ENCODE peak calls at places on chromosomes 4 and X, in four cellular contexts. R is hypothalamus, W is T-helper 2 cell, X is AG08396. G is an unnamed sample.
A peak's percentile ranks its signal among the peaks of the same experiment; 100 is the strongest.

GRCh38 chrX:40099046-40099968 is 1.5 kb upstream of the BCOR start:
- DNase-seq in R (no peak), W (peak; percentile 82), X (peak; percentile 29), G (peak; percentile 71)

GRCh38 chrX:114619874-114620273 is 36.0 kb downstream of the HTR2C start:
- DNase-seq in R (no peak), W (no peak), X (peak; percentile 7), G (no peak)

GRCh38 chrX:107684956-107685385 is 56.7 kb downstream of the PRPS1 start:
- DNase-seq in R (no peak), W (peak; percentile 51), X (no peak), G (peak; percentile 1)

GRCh38 chr4:141921293-141921692 is 284.9 kb downstream of the IL15 start:
- DNase-seq in R (no peak), W (no peak), X (no peak), G (no peak)

GRCh38 chr4:81565137-81565870 is 93.6 kb upstream of the RASGEF1B start:
- DNase-seq in R (peak; percentile 79), W (no peak), X (peak; percentile 21), G (no peak)

GRCh38 chr4:5166377-5166776 is 115.1 kb downstream of the STK32B start:
- DNase-seq in R (no peak), W (no peak), X (no peak), G (no peak)

GRCh38 chr4:95091272-95091671 is 333.5 kb downstream of the BMPR1B start:
- DNase-seq in R (no peak), W (no peak), X (no peak), G (no peak)

GRCh38 chr4:61572160-61572559 is 372.0 kb downstream of the ADGRL3 start:
- DNase-seq in R (no peak), W (peak; percentile 4), X (no peak), G (no peak)

GRCh38 chr4:6200011-6200921 is at the start of gene JAKMIP1:
- DNase-seq in R (peak; percentile 82), W (peak; percentile 88), X (peak; percentile 92), G (peak; percentile 50)

GRCh38 chrX:72539822-72540221 is 32.8 kb downstream of the HDAC8 start:
- DNase-seq in R (no peak), W (no peak), X (no peak), G (peak; percentile 23)

GRCh38 chrX:128781506-128781905 is 729.3 kb upstream of the ACTRT1 start:
- DNase-seq in R (no peak), W (peak; percentile 38), X (no peak), G (no peak)

GRCh38 chr4:104930298-104930697 is 216.4 kb upstream of the TET2 start:
- DNase-seq in R (no peak), W (no peak), X (no peak), G (no peak)

GRCh38 chr4:8009710-8010534 is 70.3 kb upstream of the AFAP1 start:
- DNase-seq in R (no peak), W (no peak), X (no peak), G (no peak)

GRCh38 chr4:146098978-146099377 is 76.5 kb upstream of the LSM6 start:
- DNase-seq in R (no peak), W (no peak), X (no peak), G (no peak)

GRCh38 chrX:23554304-23554703 is 113.0 kb upstream of the PRDX4 start:
- DNase-seq in R (no peak), W (peak; percentile 9), X (peak; percentile 6), G (peak; percentile 5)

GRCh38 chr4:61520176-61520575 is 320.1 kb downstream of the ADGRL3 start:
- DNase-seq in R (no peak), W (no peak), X (no peak), G (no peak)

GRCh38 chr4:47933798-47934197 is 19.4 kb upstream of the NFXL1 start:
- DNase-seq in R (no peak), W (peak; percentile 56), X (peak; percentile 29), G (peak; percentile 47)

GRCh38 chr4:723706-724105 is 18.1 kb downstream of the PCGF3 start:
- DNase-seq in R (no peak), W (no peak), X (no peak), G (no peak)

GRCh38 chrX:34880656-34881055 is 61.9 kb upstream of the FAM47B start:
- DNase-seq in R (no peak), W (no peak), X (peak; percentile 13), G (no peak)

GRCh38 chrX:9285342-9285771 is 179.5 kb upstream of the TBL1X start:
- DNase-seq in R (no peak), W (peak; percentile 56), X (no peak), G (no peak)

GRCh38 chr4:77931452-77932135 is 69.0 kb downstream of the MRPL1 start:
- DNase-seq in R (no peak), W (no peak), X (peak; percentile 22), G (no peak)

GRCh38 chr4:47692691-47693090 is 145.2 kb downstream of the CORIN start:
- DNase-seq in R (no peak), W (no peak), X (no peak), G (no peak)

GRCh38 chrX:119486745-119487144 is 18.5 kb downstream of the SLC25A5 start:
- DNase-seq in R (no peak), W (no peak), X (no peak), G (no peak)

GRCh38 chrX:19178402-19178801 is 56.1 kb upstream of the ADGRG2 start:
- DNase-seq in R (no peak), W (no peak), X (no peak), G (no peak)

GRCh38 chr4:36222702-36223101 is 21.6 kb downstream of the ARAP2 start:
- DNase-seq in R (no peak), W (no peak), X (no peak), G (no peak)

GRCh38 chr4:105715692-105716278 is 7.2 kb downstream of the GSTCD start:
- DNase-seq in R (no peak), W (no peak), X (peak; percentile 27), G (peak; percentile 48)

GRCh38 chr4:7806724-7807123 is 132.9 kb downstream of the AFAP1 start:
- DNase-seq in R (no peak), W (no peak), X (no peak), G (no peak)

GRCh38 chr4:152817331-152817730 is 37.6 kb downstream of the ARFIP1 start:
- DNase-seq in R (no peak), W (no peak), X (no peak), G (no peak)

GRCh38 chr4:88112856-88113255 is 45.6 kb downstream of the ABCG2 start:
- DNase-seq in R (no peak), W (no peak), X (no peak), G (no peak)

GRCh38 chr4:7515390-7515902 is 80.7 kb upstream of the PSAPL1 start:
- DNase-seq in R (no peak), W (no peak), X (no peak), G (no peak)